ENCODE peak calls at places on chromosomes 12 and 14, in nine cellular contexts. G is stimulated activated CD4-positive, alpha-beta T cell treated with anti-CD3 and anti-CD28 coated beads, Interleukin-1b, Interleukin-23, amount 100 ng/mL, for 48 hours; P is NCI-H446 treated with DMSO at 0.1 percent for 48 hours; I is activated CD4-positive, alpha-beta T cell treated with anti-CD3 and anti-CD28 coated beads, Interleukin-2, amount 50 U/mL, for 24 hours; Y is stimulated activated CD8-positive, alpha-beta memory T cell treated with anti-CD3 and anti-CD28 coated beads, Interleukin-7, amount 100 ng/mL, for 1 hour; E is body of pancreas; B is activated naive CD4-positive, alpha-beta T cell treated with Interleukin-2 at 50 U/mL for 16 hours; J is NCI-H146; F is cortex of kidney. Q is an unnamed sample.

GRCh38 chr14:69005432-69006148 is 26.5 kb upstream of the ACTN1 start:
- DNase-seq in P (no peak), B (no peak), F (no peak), J (peak; percentile 43), E (peak; percentile 56), Y (no peak), I (no peak), G (no peak), Q (peak; percentile 78)

GRCh38 chr12:65769880-65770279 is 54.4 kb upstream of the HMGA2 start:
- DNase-seq in P (no peak), Y (no peak), B (no peak), G (no peak), F (no peak), E (no peak), J (no peak), I (no peak), Q (no peak)

GRCh38 chr14:42228611-42229010 is 621.9 kb downstream of the LRFN5 start:
- DNase-seq in Y (no peak), B (no peak), P (no peak), G (no peak), J (no peak), F (no peak), I (no peak), E (no peak), Q (peak; percentile 50)

GRCh38 chr12:96225003-96225855 is 31.1 kb downstream of the ELK3 start:
- DNase-seq in F (no peak), J (peak; percentile 22), G (no peak), Y (no peak), P (no peak), I (no peak), E (no peak), B (no peak), Q (no peak)

GRCh38 chr12:96850676-96851075 is 56.4 kb upstream of the NEDD1 start:
- DNase-seq in I (no peak), P (no peak), J (no peak), F (no peak), E (no peak), B (no peak), G (no peak), Y (no peak), Q (no peak)

GRCh38 chr12:67790660-67791059 is 142.1 kb downstream of the DYRK2 start:
- DNase-seq in E (no peak), J (no peak), I (no peak), P (no peak), G (no peak), B (no peak), F (no peak), Y (no peak), Q (no peak)

GRCh38 chr12:102510463-102510862 is 30.1 kb upstream of the IGF1 start:
- DNase-seq in G (no peak), J (no peak), I (no peak), B (no peak), F (no peak), P (no peak), E (no peak), Y (no peak), Q (no peak)

GRCh38 chr14:105534586-105534985 is 8.2 kb downstream of the TMEM121 start:
- DNase-seq in J (no peak), F (no peak), G (no peak), E (no peak), B (no peak), I (no peak), P (no peak), Y (no peak), Q (no peak)

GRCh38 chr14:64556526-64556925 is 6.8 kb downstream of the PPP1R36 start:
- DNase-seq in P (no peak), E (no peak), Y (no peak), B (no peak), G (no peak), F (no peak), J (no peak), I (no peak), Q (no peak)

GRCh38 chr12:45732250-45732649 is 2.7 kb downstream of the ARID2 start:
- DNase-seq in B (no peak), E (peak; percentile 34), P (no peak), Y (no peak), J (no peak), F (no peak), G (no peak), I (no peak), Q (no peak)

GRCh38 chr12:109773384-109774011 is 59.7 kb downstream of the TRPV4 start:
- DNase-seq in G (no peak), J (no peak), F (peak; percentile 37), P (no peak), I (no peak), Y (no peak), B (no peak), E (no peak), Q (peak; percentile 58)

GRCh38 chr14:105497671-105498429 is 6.8 kb downstream of the TEDC1 start:
- DNase-seq in F (no peak), I (no peak), B (no peak), G (no peak), J (peak; percentile 34), E (no peak), Y (no peak), P (no peak), Q (no peak)

GRCh38 chr14:30332374-30332773 is 226.6 kb upstream of the G2E3 start:
- DNase-seq in B (no peak), F (no peak), Y (no peak), J (no peak), G (no peak), I (no peak), E (no peak), P (no peak), Q (no peak)